ENCODE peak calls at places on chromosome 18, in four cellular contexts. X, E, Q and Y are unnamed samples.

GRCh38 chr18:62632788-62633455 is 82.4 kb upstream of the PHLPP1 start:
- DNase-seq in X (no peak), E (no peak), Q (no peak), Y (no peak)

GRCh38 chr18:3083776-3084175 is 70.8 kb upstream of the LPIN2 start:
- DNase-seq in Q (no peak), X (no peak), E (no peak), Y (no peak)

GRCh38 chr18:77899972-77900754 is 650.5 kb downstream of the GALR1 start:
- DNase-seq in E (peak), Q (no peak), X (peak), Y (no peak)

GRCh38 chr18:40841063-40841462 is 1114.0 kb upstream of the PIK3C3 start:
- DNase-seq in Q (no peak), X (no peak), E (no peak), Y (no peak)

GRCh38 chr18:51048190-51048589 is 18.2 kb downstream of the SMAD4 start:
- DNase-seq in X (no peak), E (no peak), Q (no peak), Y (no peak)

GRCh38 chr18:46099463-46099862 is 1.4 kb upstream of the ATP5F1A start:
- DNase-seq in E (no peak), X (no peak), Q (no peak), Y (no peak)

GRCh38 chr18:45517181-45517741 is 98.0 kb upstream of the SLC14A2 start:
- DNase-seq in Q (no peak), X (peak), E (peak), Y (no peak)

GRCh38 chr18:76885011-76885410 is 62.7 kb downstream of the ZNF236 start:
- DNase-seq in Q (no peak), X (no peak), E (no peak), Y (no peak)

GRCh38 chr18:13629841-13630747 is 96.3 kb downstream of the FAM210A start:
- DNase-seq in E (peak), X (peak), Q (peak), Y (no peak)

GRCh38 chr18:8324343-8325065 is 284.7 kb upstream of the RAB12 start:
- DNase-seq in Q (no peak), X (no peak), E (no peak), Y (no peak)

GRCh38 chr18:8116346-8117007 is 492.8 kb upstream of the RAB12 start:
- DNase-seq in E (peak), Q (peak), X (no peak), Y (no peak)

GRCh38 chr18:364221-364620 is 96.4 kb upstream of the THOC1 start:
- DNase-seq in Q (no peak), X (no peak), E (no peak), Y (no peak)

GRCh38 chr18:56509656-56510055 is 128.7 kb downstream of the TXNL1 start:
- DNase-seq in E (no peak), Q (no peak), X (no peak), Y (peak)

GRCh38 chr18:50468802-50469201 is 91.1 kb upstream of the MAPK4 start:
- DNase-seq in Q (no peak), E (no peak), X (no peak), Y (no peak)

GRCh38 chr18:35038029-35038428 is 3.2 kb upstream of the MAPRE2 start:
- DNase-seq in X (no peak), E (no peak), Q (no peak), Y (no peak)

GRCh38 chr18:77206676-77207370 is 42.8 kb upstream of the GALR1 start:
- DNase-seq in Q (peak), E (peak), X (no peak), Y (no peak)

GRCh38 chr18:79947054-79947755 is 4.2 kb downstream of the SLC66A2 start:
- DNase-seq in Q (peak), E (no peak), X (no peak), Y (no peak)

GRCh38 chr18:42074704-42075103 is 119.7 kb downstream of the PIK3C3 start:
- DNase-seq in Q (no peak), E (no peak), X (no peak), Y (no peak)

GRCh38 chr18:76495435-76496199 is 575 bp upstream of the ZNF516 start:
- DNase-seq in X (peak), Q (peak), E (peak), Y (no peak)

GRCh38 chr18:21242141-21243040 is at the start of gene GREB1L:
- DNase-seq in X (peak), Q (no peak), E (no peak), Y (no peak)

GRCh38 chr18:47545613-47546012 is 294.2 kb upstream of the SKOR2 start:
- DNase-seq in E (no peak), X (no peak), Q (no peak), Y (no peak)
- TF ChIP-seq CTCF in E (no peak), X (no peak), Q (no peak), Y (no peak)

DNA sequence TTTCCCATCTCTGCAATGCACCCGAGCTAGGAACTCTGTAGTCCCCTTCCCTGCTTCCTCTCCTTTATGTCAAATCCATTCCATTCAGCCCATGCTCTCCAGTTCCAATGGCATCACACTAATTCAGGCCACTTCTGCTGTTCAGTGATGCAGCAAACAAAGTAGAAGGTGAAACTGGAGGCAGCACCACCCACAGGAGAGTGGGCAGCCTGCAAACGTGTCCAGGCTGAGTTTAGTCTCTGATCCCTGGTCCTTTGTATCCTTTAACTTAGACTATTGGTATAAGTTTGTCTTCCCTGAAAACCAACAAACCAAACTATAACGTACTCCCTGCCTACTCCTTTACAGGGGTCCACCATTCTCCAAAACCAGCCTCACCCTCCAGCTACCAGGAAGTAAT is 14.7 kb upstream of the KCTD1 start:
- DNase-seq in Q (no peak), X (no peak), E (no peak), Y (no peak)
- H3K4me3 ChIP-seq in Q (no peak), X (no peak), E (no peak), Y (no peak)

DNA sequence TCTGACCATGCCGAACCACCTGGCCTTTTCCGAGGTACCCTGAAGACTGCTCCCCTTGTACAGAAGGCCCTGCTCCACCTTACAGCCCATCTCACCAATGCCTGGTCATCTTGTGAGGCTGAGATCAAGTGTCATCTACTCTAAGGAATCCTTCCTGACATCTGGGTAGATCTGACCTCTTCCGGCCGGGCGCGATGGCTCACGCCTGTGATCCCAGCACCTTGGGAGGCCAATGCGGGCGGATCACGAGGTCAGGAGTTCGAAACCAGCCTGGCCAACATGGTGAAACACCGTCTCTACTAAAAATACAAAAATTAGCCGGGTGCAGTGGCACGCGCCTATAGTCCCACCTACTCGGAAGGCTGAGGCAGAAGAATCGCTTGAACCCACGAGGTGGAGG is 2.1 kb upstream of the RIOK3 start:
- DNase-seq in E (no peak), Q (no peak), X (no peak), Y (no peak)
- TF ChIP-seq CTCF in E (no peak), Q (no peak), X (no peak), Y (no peak)

GRCh38 chr18:48833701-48834394 is 116.9 kb downstream of the SMAD7 start:
- DNase-seq in E (no peak), Q (peak), X (peak), Y (no peak)
- H3K4me3 ChIP-seq in E (peak), Q (no peak), X (no peak), Y (no peak)

GRCh38 chr18:11800947-11801346 is 50.3 kb upstream of the CHMP1B start:
- DNase-seq in X (no peak), Q (no peak), E (no peak), Y (no peak)

GRCh38 chr18:11799066-11799465 is 52.1 kb upstream of the CHMP1B start:
- DNase-seq in E (no peak), X (no peak), Q (no peak), Y (no peak)

GRCh38 chr18:11802160-11802559 is 49.1 kb upstream of the CHMP1B start:
- DNase-seq in E (no peak), Q (no peak), X (no peak), Y (no peak)

GRCh38 chr18:11802586-11802985 is 48.6 kb upstream of the CHMP1B start:
- DNase-seq in E (no peak), Q (no peak), X (no peak), Y (no peak)

DNA sequence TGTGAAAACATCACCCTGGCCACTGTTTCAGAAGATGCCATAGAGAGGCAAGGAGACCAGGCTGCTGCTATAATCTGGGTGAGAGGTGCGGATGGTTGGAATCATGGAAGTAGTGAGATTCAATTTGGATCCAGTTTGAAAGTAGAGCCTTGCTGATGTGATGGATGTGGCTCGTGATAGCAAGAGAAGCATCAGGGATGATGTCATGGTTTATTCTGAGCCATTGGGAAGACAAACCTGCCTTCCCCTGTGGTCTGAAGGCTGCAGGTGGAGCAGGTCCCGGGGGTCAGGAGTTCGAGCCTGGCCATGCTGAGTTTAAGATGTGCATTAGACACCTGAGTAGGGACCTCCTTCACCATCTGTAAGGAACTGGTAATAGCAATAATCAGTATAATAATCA is 49.6 kb upstream of the CHMP1B start:
- DNase-seq in E (no peak), Q (no peak), X (no peak), Y (no peak)
- TF ChIP-seq CTCF in E (no peak), Q (no peak), X (no peak), Y (no peak)

GRCh38 chr18:25351280-25351772 is 640 bp downstream of the ZNF521 start:
- DNase-seq in Q (peak), E (no peak), X (no peak), Y (no peak)

GRCh38 chr18:25350561-25351201 is 1.3 kb downstream of the ZNF521 start:
- DNase-seq in X (peak), E (peak), Q (peak), Y (no peak)

GRCh38 chr18:25351773-25352628 is at the start of gene ZNF521:
- DNase-seq in E (peak), Q (peak), X (peak), Y (peak)

GRCh38 chr18:25352629-25353005 is 651 bp upstream of the ZNF521 start:
- DNase-seq in Q (no peak), E (no peak), X (no peak), Y (no peak)

DNA sequence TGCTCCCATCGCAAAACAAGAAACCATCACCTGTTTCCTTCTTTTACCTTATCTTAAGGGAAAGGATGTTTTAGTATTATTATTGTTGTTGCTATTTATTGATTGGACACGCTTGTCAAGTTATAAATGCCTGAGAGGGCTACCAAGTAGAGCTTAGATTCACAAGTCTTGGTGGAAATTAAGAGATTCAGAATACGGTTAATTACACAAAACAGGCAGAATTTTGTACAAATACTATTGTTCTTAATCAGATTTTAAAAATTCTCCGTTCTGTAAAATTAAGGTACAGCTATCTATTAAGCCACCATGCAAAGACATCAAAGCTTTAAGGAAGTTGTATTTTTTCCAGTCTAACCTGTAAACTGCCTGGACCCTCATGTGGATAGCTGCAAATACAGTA is 1.1 kb upstream of the ZNF521 start:
- DNase-seq in E (no peak), X (no peak), Q (no peak), Y (no peak)
- H3K4me3 ChIP-seq in E (no peak), X (no peak), Q (peak), Y (no peak)